ENCODE peak calls at places on chromosomes 12 and 14, in six cellular contexts. One of them, this sample, is unnamed. For H3K27me3, the result is how much of the 10 kb centered on the place peaks cover.

GRCh38 chr12:14664434-14665023 is 31.9 kb downstream of the GUCY2C start:
- DNase-seq in sigmoid colon: no peak
- DNase-seq in Peyer's patch: no peak
- DNase-seq in tibial nerve: peak
- DNase-seq in K562: peak
- DNase-seq in body of pancreas: peak
- DNase-seq in this sample: peak

GRCh38 chr12:104627975-104628322 is 171.2 kb downstream of the CHST11 start:
- DNase-seq in sigmoid colon: no peak
- DNase-seq in Peyer's patch: no peak
- DNase-seq in tibial nerve: no peak
- DNase-seq in K562: no peak
- DNase-seq in body of pancreas: no peak
- DNase-seq in this sample: no peak

GRCh38 chr12:62947364-62947763 is 12.4 kb upstream of the PPM1H start:
- DNase-seq in sigmoid colon: no peak
- DNase-seq in Peyer's patch: no peak
- DNase-seq in tibial nerve: no peak
- DNase-seq in K562: no peak
- DNase-seq in body of pancreas: no peak
- DNase-seq in this sample: no peak

GRCh38 chr14:51783765-51784164 is 76.6 kb upstream of the GNG2 start:
- DNase-seq in sigmoid colon: no peak
- DNase-seq in Peyer's patch: no peak
- DNase-seq in tibial nerve: no peak
- DNase-seq in K562: no peak
- DNase-seq in body of pancreas: no peak
- DNase-seq in this sample: no peak

GRCh38 chr12:6868211-6869048 is 1.1 kb downstream of the TPI1 start:
- DNase-seq in sigmoid colon: no peak
- DNase-seq in Peyer's patch: no peak
- DNase-seq in tibial nerve: no peak
- DNase-seq in K562: peak
- DNase-seq in body of pancreas: no peak
- DNase-seq in this sample: no peak

GRCh38 chr12:21989819-21990412 is 48.7 kb upstream of the ABCC9 start:
- DNase-seq in sigmoid colon: no peak
- DNase-seq in Peyer's patch: no peak
- DNase-seq in tibial nerve: peak
- DNase-seq in K562: peak
- DNase-seq in body of pancreas: no peak
- DNase-seq in this sample: no peak

GRCh38 chr12:84634526-84634925 is 278.1 kb downstream of the SLC6A15 start:
- DNase-seq in sigmoid colon: no peak
- DNase-seq in Peyer's patch: no peak
- DNase-seq in tibial nerve: no peak
- DNase-seq in K562: no peak
- DNase-seq in body of pancreas: no peak
- DNase-seq in this sample: no peak

GRCh38 chr14:100807496-100807895 is 18.4 kb upstream of the MEG3 start:
- DNase-seq in sigmoid colon: no peak
- DNase-seq in Peyer's patch: no peak
- DNase-seq in tibial nerve: no peak
- DNase-seq in K562: no peak
- DNase-seq in body of pancreas: no peak
- DNase-seq in this sample: no peak

GRCh38 chr14:76201162-76201561 is 49.4 kb downstream of the GPATCH2L start:
- DNase-seq in sigmoid colon: no peak
- DNase-seq in Peyer's patch: no peak
- DNase-seq in tibial nerve: no peak
- DNase-seq in K562: no peak
- DNase-seq in body of pancreas: no peak
- DNase-seq in this sample: no peak

GRCh38 chr14:63727231-63727735 is 582 bp downstream of the SGPP1 start:
- DNase-seq in sigmoid colon: peak
- DNase-seq in Peyer's patch: peak
- DNase-seq in tibial nerve: no peak
- DNase-seq in K562: peak
- DNase-seq in body of pancreas: peak
- DNase-seq in this sample: peak

GRCh38 chr14:91899777-91900176 is 32.4 kb upstream of the TC2N start:
- DNase-seq in sigmoid colon: no peak
- DNase-seq in Peyer's patch: no peak
- DNase-seq in tibial nerve: no peak
- DNase-seq in K562: no peak
- DNase-seq in body of pancreas: no peak
- DNase-seq in this sample: no peak

GRCh38 chr12:70482764-70483163 is 116.7 kb downstream of the KCNMB4 start:
- DNase-seq in sigmoid colon: no peak
- DNase-seq in Peyer's patch: no peak
- DNase-seq in tibial nerve: no peak
- DNase-seq in K562: no peak
- DNase-seq in body of pancreas: no peak
- DNase-seq in this sample: no peak

GRCh38 chr12:56931474-56931978 is 2.7 kb downstream of the SDR9C7 start:
- DNase-seq in sigmoid colon: no peak
- DNase-seq in Peyer's patch: no peak
- DNase-seq in tibial nerve: no peak
- DNase-seq in K562: peak
- DNase-seq in body of pancreas: no peak
- DNase-seq in this sample: peak

GRCh38 chr12:106692896-106693295 is 81.6 kb upstream of the RIC8B start:
- DNase-seq in sigmoid colon: no peak
- DNase-seq in Peyer's patch: no peak
- DNase-seq in tibial nerve: no peak
- DNase-seq in K562: no peak
- DNase-seq in body of pancreas: no peak
- DNase-seq in this sample: no peak

GRCh38 chr12:122473543-122474323 is 27.0 kb downstream of the ZCCHC8 start:
- DNase-seq in sigmoid colon: no peak
- DNase-seq in Peyer's patch: no peak
- DNase-seq in tibial nerve: no peak
- DNase-seq in K562: peak
- DNase-seq in body of pancreas: no peak
- DNase-seq in this sample: no peak

GRCh38 chr14:89201645-89202044 is 215.4 kb downstream of the FOXN3 start:
- DNase-seq in sigmoid colon: no peak
- DNase-seq in Peyer's patch: no peak
- DNase-seq in tibial nerve: no peak
- DNase-seq in K562: no peak
- DNase-seq in body of pancreas: no peak
- DNase-seq in this sample: no peak

GRCh38 chr14:89205137-89205740 is 211.8 kb downstream of the FOXN3 start:
- DNase-seq in sigmoid colon: no peak
- DNase-seq in Peyer's patch: no peak
- DNase-seq in tibial nerve: no peak
- DNase-seq in K562: no peak
- DNase-seq in body of pancreas: no peak
- DNase-seq in this sample: no peak

GRCh38 chr14:89206426-89206825 is 210.6 kb downstream of the FOXN3 start:
- DNase-seq in sigmoid colon: no peak
- DNase-seq in Peyer's patch: no peak
- DNase-seq in tibial nerve: no peak
- DNase-seq in K562: no peak
- DNase-seq in body of pancreas: no peak
- DNase-seq in this sample: no peak

GRCh38 chr14:89198544-89199329 is 218.3 kb downstream of the FOXN3 start:
- DNase-seq in sigmoid colon: no peak
- DNase-seq in Peyer's patch: no peak
- DNase-seq in tibial nerve: no peak
- DNase-seq in K562: no peak
- DNase-seq in body of pancreas: peak
- DNase-seq in this sample: peak

GRCh38 chr14:89202413-89202812 is 214.6 kb downstream of the FOXN3 start:
- DNase-seq in sigmoid colon: no peak
- DNase-seq in Peyer's patch: no peak
- DNase-seq in tibial nerve: no peak
- DNase-seq in K562: no peak
- DNase-seq in body of pancreas: no peak
- DNase-seq in this sample: no peak
- H3K27me3 ChIP-seq in sigmoid colon: under half
- H3K27me3 ChIP-seq in Peyer's patch: under half
- H3K27me3 ChIP-seq in tibial nerve: under half
- H3K27me3 ChIP-seq in K562: under half
- H3K27me3 ChIP-seq in body of pancreas: under half
- H3K27me3 ChIP-seq in this sample: under half

GRCh38 chr14:70422538-70422937 is 5.6 kb upstream of the SYNJ2BP start:
- DNase-seq in sigmoid colon: no peak
- DNase-seq in Peyer's patch: no peak
- DNase-seq in tibial nerve: no peak
- DNase-seq in K562: no peak
- DNase-seq in body of pancreas: no peak
- DNase-seq in this sample: no peak

GRCh38 chr14:70415788-70416187 is 1.1 kb downstream of the SYNJ2BP start:
- DNase-seq in sigmoid colon: no peak
- DNase-seq in Peyer's patch: no peak
- DNase-seq in tibial nerve: no peak
- DNase-seq in K562: no peak
- DNase-seq in body of pancreas: no peak
- DNase-seq in this sample: no peak

GRCh38 chr14:70416322-70416716 is 571 bp downstream of the SYNJ2BP start:
- DNase-seq in sigmoid colon: no peak
- DNase-seq in Peyer's patch: no peak
- DNase-seq in tibial nerve: no peak
- DNase-seq in K562: no peak
- DNase-seq in body of pancreas: no peak
- DNase-seq in this sample: no peak

DNA sequence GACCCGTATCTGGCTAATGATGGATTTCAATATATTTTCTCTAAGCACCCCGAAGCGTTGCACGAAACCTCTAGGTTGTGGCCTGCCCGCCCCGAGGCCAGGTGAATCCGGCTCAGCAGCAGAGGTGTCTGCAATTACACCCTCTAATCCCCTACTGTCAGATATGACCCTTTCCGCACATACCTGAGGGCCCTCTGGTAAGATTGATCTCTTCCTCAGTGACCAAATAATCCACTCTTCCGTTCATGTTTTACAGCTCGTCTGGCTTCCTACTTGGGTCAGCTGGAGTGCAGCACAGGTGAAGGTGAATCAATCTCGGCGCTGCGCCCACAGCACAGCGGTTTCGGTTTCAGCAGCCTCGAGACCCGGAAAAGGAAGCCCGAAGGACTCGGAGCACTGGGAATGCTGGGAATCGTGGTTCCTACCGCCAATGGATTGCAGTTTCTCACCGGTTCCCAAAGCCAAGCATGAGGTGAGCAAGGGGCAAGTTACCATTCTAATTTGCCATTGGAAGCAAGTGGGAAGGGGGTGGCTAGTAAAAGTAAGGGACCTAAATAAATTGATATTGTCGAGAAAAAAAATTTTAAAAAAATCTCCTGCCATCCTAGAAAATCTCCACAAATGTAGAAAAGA is at the start of gene SYNJ2BP:
- DNase-seq in sigmoid colon: peak
- DNase-seq in Peyer's patch: peak
- DNase-seq in tibial nerve: peak
- DNase-seq in K562: peak
- DNase-seq in body of pancreas: peak
- DNase-seq in this sample: peak
- TF ChIP-seq POLR2A in sigmoid colon: no peak
- TF ChIP-seq POLR2A in Peyer's patch: peak
- TF ChIP-seq POLR2A in tibial nerve: no peak
- TF ChIP-seq POLR2A in K562: no peak
- TF ChIP-seq POLR2A in body of pancreas: peak
- TF ChIP-seq POLR2A in this sample: peak

GRCh38 chr14:80862983-80863382 is 78.6 kb downstream of the CEP128 start:
- DNase-seq in sigmoid colon: no peak
- DNase-seq in Peyer's patch: no peak
- DNase-seq in tibial nerve: no peak
- DNase-seq in K562: no peak
- DNase-seq in body of pancreas: no peak
- DNase-seq in this sample: no peak
- H3K27me3 ChIP-seq in sigmoid colon: under half
- H3K27me3 ChIP-seq in Peyer's patch: under half
- H3K27me3 ChIP-seq in tibial nerve: under half
- H3K27me3 ChIP-seq in K562: under half
- H3K27me3 ChIP-seq in body of pancreas: under half
- H3K27me3 ChIP-seq in this sample: under half

GRCh38 chr12:12719496-12719895 is 2.3 kb downstream of the CDKN1B start:
- DNase-seq in sigmoid colon: no peak
- DNase-seq in Peyer's patch: no peak
- DNase-seq in tibial nerve: no peak
- DNase-seq in K562: no peak
- DNase-seq in body of pancreas: no peak
- DNase-seq in this sample: no peak
- TF ChIP-seq POLR2A in sigmoid colon: no peak
- TF ChIP-seq POLR2A in Peyer's patch: no peak
- TF ChIP-seq POLR2A in tibial nerve: no peak
- TF ChIP-seq POLR2A in K562: no peak
- TF ChIP-seq POLR2A in body of pancreas: peak
- TF ChIP-seq POLR2A in this sample: no peak

GRCh38 chr12:43111608-43112007 is 440.4 kb downstream of the ADAMTS20 start:
- DNase-seq in sigmoid colon: no peak
- DNase-seq in Peyer's patch: no peak
- DNase-seq in tibial nerve: no peak
- DNase-seq in K562: no peak
- DNase-seq in body of pancreas: no peak
- DNase-seq in this sample: no peak
- H3K27me3 ChIP-seq in sigmoid colon: under half
- H3K27me3 ChIP-seq in Peyer's patch: under half
- H3K27me3 ChIP-seq in tibial nerve: under half
- H3K27me3 ChIP-seq in K562: under half
- H3K27me3 ChIP-seq in body of pancreas: under half
- H3K27me3 ChIP-seq in this sample: under half

DNA sequence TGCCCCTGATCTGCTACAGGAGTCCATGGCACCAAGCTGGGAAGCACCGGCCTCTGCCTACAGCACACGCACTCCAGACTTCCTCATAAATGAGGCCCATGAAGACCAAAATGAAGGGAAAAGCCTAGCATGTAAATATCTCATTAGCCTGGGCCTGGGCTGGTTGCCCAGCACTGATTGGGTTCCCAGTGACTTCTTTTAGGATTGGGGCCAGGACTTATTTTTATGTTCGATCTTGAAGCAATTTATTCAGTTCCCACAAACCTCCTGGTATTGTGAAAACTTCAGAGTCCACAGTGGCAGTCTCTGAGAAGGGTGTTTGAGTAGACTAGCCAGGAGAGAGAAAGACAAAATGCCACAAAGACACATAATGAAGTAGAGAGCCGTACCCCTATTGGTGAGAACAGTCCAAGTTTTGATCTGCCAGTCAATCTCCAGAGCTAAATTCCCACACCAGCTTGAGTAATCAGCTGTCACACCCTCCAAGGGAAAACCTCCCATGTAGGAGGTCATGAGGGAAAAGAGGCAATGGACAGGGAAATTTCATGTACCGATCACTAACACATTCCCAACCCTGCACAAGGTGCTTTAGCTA is 78.2 kb downstream of the PHLDA1 start:
- DNase-seq in sigmoid colon: no peak
- DNase-seq in Peyer's patch: no peak
- DNase-seq in tibial nerve: no peak
- DNase-seq in K562: no peak
- DNase-seq in body of pancreas: no peak
- DNase-seq in this sample: no peak
- TF ChIP-seq POLR2A in sigmoid colon: no peak
- TF ChIP-seq POLR2A in Peyer's patch: no peak
- TF ChIP-seq POLR2A in tibial nerve: no peak
- TF ChIP-seq POLR2A in K562: no peak
- TF ChIP-seq POLR2A in body of pancreas: no peak
- TF ChIP-seq POLR2A in this sample: no peak